ENCODE peak calls at places on chromosome 7, in six cellular contexts. Y is spleen, G is body of pancreas, H is lower lobe of right lung, I is foreskin fibroblast, V is bronchial epithelial cell. A is an unnamed sample.

GRCh38 chr7:41955475-41956243 is 252.8 kb upstream of the INHBA start:
- DNase-seq in Y (peak; percentile 83), H (peak; percentile 84), G (peak; percentile 73), V (peak; percentile 98), I (peak; percentile 99), A (peak; percentile 100)

GRCh38 chr7:17275749-17276671 is 22.4 kb upstream of the AHR start:
- DNase-seq in I (peak; percentile 92), H (no peak), Y (no peak), G (no peak), V (peak; percentile 93), A (peak; percentile 95)

GRCh38 chr7:94245500-94245899 is 149.2 kb upstream of the COL1A2 start:
- DNase-seq in G (no peak), H (no peak), V (peak; percentile 40), Y (no peak), I (no peak), A (no peak)

GRCh38 chr7:55073051-55073511 is 54.3 kb downstream of the EGFR start:
- DNase-seq in H (no peak), I (peak; percentile 55), G (no peak), Y (no peak), V (peak; percentile 53), A (peak; percentile 77)

GRCh38 chr7:125059861-125060456 is 130.3 kb upstream of the POT1 start:
- DNase-seq in I (peak; percentile 1), G (no peak), V (peak; percentile 37), H (no peak), Y (no peak), A (peak; percentile 37)

GRCh38 chr7:167087-167855 is 25.1 kb upstream of the FAM20C start:
- DNase-seq in G (no peak), Y (peak; percentile 79), H (peak; percentile 64), I (no peak), V (no peak), A (no peak)

GRCh38 chr7:42144253-42145002 is 92.6 kb downstream of the GLI3 start:
- DNase-seq in I (peak; percentile 58), V (no peak), G (no peak), Y (no peak), H (no peak), A (peak; percentile 70)

GRCh38 chr7:6338551-6339274 is 66.3 kb upstream of the CYTH3 start:
- DNase-seq in G (no peak), V (no peak), H (no peak), I (no peak), Y (no peak), A (no peak)

GRCh38 chr7:20791523-20791879 is 4.8 kb upstream of the SP8 start:
- DNase-seq in G (no peak), I (no peak), Y (no peak), H (no peak), V (no peak), A (no peak)

GRCh38 chr7:158129037-158130022 is 458.3 kb downstream of the PTPRN2 start:
- DNase-seq in G (no peak), I (no peak), Y (no peak), H (no peak), V (no peak), A (no peak)

GRCh38 chr7:98097042-98097645 is 9.5 kb upstream of the LMTK2 start:
- DNase-seq in G (no peak), V (no peak), Y (no peak), H (no peak), I (no peak), A (no peak)

GRCh38 chr7:128011079-128011670 is 20.1 kb downstream of the LRRC4 start:
- DNase-seq in H (no peak), I (no peak), V (no peak), G (no peak), Y (no peak), A (no peak)

GRCh38 chr7:132652507-132652906 is 76.2 kb upstream of the PLXNA4 start:
- DNase-seq in G (no peak), H (no peak), V (no peak), Y (no peak), I (no peak), A (no peak)

GRCh38 chr7:14501436-14501835 is 401.1 kb downstream of the DGKB start:
- DNase-seq in V (peak; percentile 74), H (no peak), I (no peak), Y (no peak), G (no peak), A (no peak)

GRCh38 chr7:69661342-69661741 is 63.1 kb downstream of the AUTS2 start:
- DNase-seq in I (no peak), G (no peak), V (no peak), Y (no peak), H (no peak), A (no peak)

GRCh38 chr7:46396501-46396900 is 475.4 kb upstream of the IGFBP3 start:
- DNase-seq in V (no peak), H (no peak), G (no peak), Y (no peak), I (peak; percentile 15), A (no peak)

GRCh38 chr7:44104880-44105771 is 981 bp downstream of the AEBP1 start:
- DNase-seq in Y (peak; percentile 63), G (no peak), I (peak; percentile 76), V (peak; percentile 72), H (no peak), A (peak; percentile 81)

GRCh38 chr7:65554-65953 is 126.8 kb upstream of the FAM20C start:
- DNase-seq in H (peak; percentile 4), G (no peak), I (peak; percentile 86), V (peak; percentile 33), Y (no peak), A (peak; percentile 39)

GRCh38 chr7:92133737-92134270 is 473 bp downstream of the CYP51A1 start:
- DNase-seq in V (peak; percentile 23), G (peak; percentile 74), I (peak; percentile 82), H (peak; percentile 76), Y (peak; percentile 92), A (peak; percentile 72)

GRCh38 chr7:40826419-40827216 is 691.8 kb downstream of the SUGCT start:
- DNase-seq in V (no peak), I (peak; percentile 83), G (no peak), Y (no peak), H (no peak), A (no peak)

GRCh38 chr7:110786576-110786975 is 304.4 kb upstream of the LRRN3 start:
- DNase-seq in I (no peak), Y (no peak), H (no peak), V (no peak), G (no peak), A (no peak)

GRCh38 chr7:114620208-114620607 is 205.6 kb downstream of the FOXP2 start:
- DNase-seq in H (no peak), G (no peak), Y (no peak), V (no peak), I (no peak), A (no peak)

GRCh38 chr7:135822396-135822795 is 73.8 kb upstream of the FAM180A start:
- DNase-seq in I (no peak), G (no peak), V (no peak), H (no peak), Y (no peak), A (no peak)

GRCh38 chr7:134468475-134468874 is 9.6 kb upstream of the AKR1B1 start:
- DNase-seq in Y (no peak), H (no peak), V (no peak), I (no peak), G (no peak), A (no peak)

GRCh38 chr7:41921453-41921912 is 218.6 kb upstream of the INHBA start:
- DNase-seq in H (no peak), G (no peak), V (no peak), Y (no peak), I (peak; percentile 91), A (peak; percentile 78)

GRCh38 chr7:34902181-34902580 is 135.1 kb downstream of the DPY19L1 start:
- DNase-seq in G (no peak), I (no peak), V (no peak), Y (no peak), H (no peak), A (no peak)

GRCh38 chr7:2626498-2627117 is 5.2 kb upstream of the TTYH3 start:
- DNase-seq in I (peak; percentile 84), Y (no peak), H (no peak), G (no peak), V (no peak), A (peak; percentile 92)
- H3K4me3 ChIP-seq in I (no peak overlapping the region), Y (no peak overlapping the region), H (no peak overlapping the region), G (no peak overlapping the region), V (no peak overlapping the region), A (no peak overlapping the region)

DNA sequence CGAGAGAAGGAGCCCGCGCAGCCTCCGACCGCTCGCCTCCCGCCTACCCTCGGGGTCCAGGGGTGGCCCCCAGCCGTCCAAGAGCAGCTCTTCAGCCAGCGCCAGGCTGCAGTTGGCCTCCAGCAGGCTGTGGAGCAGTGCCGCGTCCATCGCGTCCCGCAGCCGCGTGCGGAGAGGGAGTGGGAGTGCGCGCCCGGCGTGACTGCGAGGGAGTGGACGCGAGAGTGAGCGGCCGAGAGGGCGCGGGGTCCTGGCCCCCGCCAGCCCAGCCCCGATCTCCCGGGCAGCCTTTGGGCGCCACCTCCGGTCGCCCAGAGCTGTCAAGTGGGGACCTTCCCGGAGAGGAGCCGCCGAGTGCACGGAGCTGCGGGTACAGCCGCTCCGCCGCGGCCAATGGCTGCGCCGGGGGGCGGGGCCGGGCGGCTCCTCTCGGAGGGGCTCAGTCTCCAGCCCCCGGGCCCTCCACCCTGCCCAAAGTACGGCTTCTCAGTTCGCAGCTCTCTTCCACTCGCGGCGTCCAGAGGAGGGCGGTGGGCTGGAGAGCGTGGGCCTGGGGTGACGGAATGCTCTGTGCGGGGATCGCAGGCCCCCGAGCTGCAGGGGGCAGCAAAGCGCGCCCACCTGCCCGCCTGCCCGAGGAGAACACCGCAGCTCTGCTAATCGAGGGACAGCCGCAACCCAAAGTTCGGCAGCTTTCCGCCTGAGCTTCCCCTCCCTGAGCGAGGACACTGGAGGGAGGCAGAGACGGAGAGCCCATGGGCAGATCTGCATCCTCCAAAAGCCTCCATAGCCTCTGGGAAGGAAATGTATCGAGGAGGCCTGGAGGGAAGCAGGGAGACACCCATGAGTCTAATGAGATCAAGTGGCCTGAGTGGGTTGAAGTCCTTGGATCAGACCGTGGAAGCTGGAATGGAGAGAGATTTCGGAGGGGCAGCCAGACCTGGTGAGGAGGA is at the start of gene CRHR2:
- DNase-seq in H (no peak), V (no peak), Y (no peak), G (no peak), I (no peak), A (no peak)
- TF ChIP-seq CTCF in H (peak; percentile 52), V (no peak), Y (no peak), G (peak; percentile 7), I (peak; percentile 4), A (peak; percentile 8)

DNA sequence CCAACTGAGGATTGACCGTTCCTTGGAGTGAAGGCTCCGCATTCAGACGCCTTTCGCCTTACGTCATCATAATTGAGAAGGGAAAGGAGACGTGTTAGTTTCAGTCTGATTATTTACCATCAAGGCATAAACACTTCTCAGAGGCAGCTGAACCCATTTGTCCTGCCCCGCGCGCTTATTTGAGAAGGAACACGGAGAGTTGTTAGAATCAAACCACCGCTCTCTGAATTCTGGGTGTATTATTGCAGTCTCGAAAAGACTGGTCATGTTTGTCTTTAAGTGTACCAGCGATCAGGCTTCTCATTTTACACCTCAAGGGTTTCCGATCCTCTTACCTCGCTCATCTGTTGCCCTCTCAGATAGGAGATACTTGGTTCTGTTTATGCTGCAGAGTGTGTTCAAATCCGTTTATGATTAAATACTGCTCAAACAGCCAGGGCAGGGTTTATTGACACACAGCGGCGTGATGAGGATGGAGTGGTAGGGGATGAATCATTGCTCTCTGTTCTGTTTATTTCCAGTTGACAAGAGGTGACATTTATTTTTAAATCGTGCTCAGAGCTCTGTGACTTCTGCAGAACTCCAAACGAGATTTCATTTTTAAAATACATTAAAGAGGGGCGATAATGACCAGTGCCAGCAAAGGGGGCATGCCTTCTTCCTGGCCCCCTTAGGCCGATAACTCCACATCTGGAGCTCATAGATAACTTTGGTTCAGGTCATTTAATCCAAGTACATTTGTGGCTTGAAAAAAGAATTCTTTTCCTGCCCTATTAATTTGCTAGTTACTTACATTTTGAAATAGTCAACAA is 30.5 kb downstream of the FOXK1 start:
- DNase-seq in H (no peak), Y (no peak), V (peak; percentile 79), I (peak; percentile 83), G (no peak), A (no peak)
- H3K4me3 ChIP-seq in H (peak overlapping the region; percentile 24), Y (no peak overlapping the region), V (no peak overlapping the region), I (peak overlapping the region; percentile 25), G (no peak overlapping the region), A (no peak overlapping the region)

GRCh38 chr7:73578342-73579124 is at the start of gene TBL2:
- DNase-seq in H (peak; percentile 99), Y (peak; percentile 100), V (peak; percentile 90), G (peak; percentile 100), I (peak; percentile 99), A (peak; percentile 99)
- TF ChIP-seq CTCF in H (no peak), Y (peak; percentile 14), V (peak; percentile 28), G (no peak), I (no peak), A (peak; percentile 12)

A was measured in cardiac fibroblast.